ENCODE peak calls at places on chromosomes 11 and 22, in five cellular contexts. One of them, this sample, is unnamed. For H3K36me3, the result is how much of the 10 kb centered on the place peaks cover.

GRCh38 chr11:13463779-13464290 is 813 bp upstream of the BTBD10 start:
- DNase-seq in heart left ventricle: no peak
- DNase-seq in left ventricle myocardium inferior: no peak
- DNase-seq in Caco-2: peak
- DNase-seq in IMR-90: no peak
- DNase-seq in this sample: no peak

GRCh38 chr22:48439560-48440135 is 1388.0 kb downstream of the BRD1 start:
- DNase-seq in IMR-90: no peak
- DNase-seq in heart left ventricle: no peak
- DNase-seq in left ventricle myocardium inferior: no peak
- DNase-seq in Caco-2: no peak
- DNase-seq in this sample: no peak

GRCh38 chr11:63911876-63912275 is 5.1 kb downstream of the RCOR2 start:
- DNase-seq in left ventricle myocardium inferior: no peak
- DNase-seq in Caco-2: no peak
- DNase-seq in heart left ventricle: no peak
- DNase-seq in IMR-90: no peak
- DNase-seq in this sample: no peak

GRCh38 chr11:19766810-19767209 is 54.2 kb downstream of the NAV2 start:
- DNase-seq in IMR-90: peak
- DNase-seq in heart left ventricle: no peak
- DNase-seq in Caco-2: no peak
- DNase-seq in left ventricle myocardium inferior: no peak
- DNase-seq in this sample: no peak

GRCh38 chr11:16982256-16982671 is 31.9 kb downstream of the PLEKHA7 start:
- DNase-seq in Caco-2: no peak
- DNase-seq in IMR-90: no peak
- DNase-seq in heart left ventricle: no peak
- DNase-seq in left ventricle myocardium inferior: no peak
- DNase-seq in this sample: no peak

GRCh38 chr22:20885557-20886323 is 26.9 kb downstream of the SNAP29 start:
- DNase-seq in Caco-2: peak
- DNase-seq in IMR-90: peak
- DNase-seq in heart left ventricle: peak
- DNase-seq in left ventricle myocardium inferior: peak
- DNase-seq in this sample: peak

GRCh38 chr11:133162228-133162627 is 370.1 kb downstream of the OPCML start:
- DNase-seq in IMR-90: no peak
- DNase-seq in heart left ventricle: no peak
- DNase-seq in Caco-2: no peak
- DNase-seq in left ventricle myocardium inferior: no peak
- DNase-seq in this sample: no peak

GRCh38 chr11:46363455-46363920 is 16.2 kb downstream of the DGKZ start:
- DNase-seq in Caco-2: no peak
- DNase-seq in left ventricle myocardium inferior: peak
- DNase-seq in heart left ventricle: peak
- DNase-seq in IMR-90: peak
- DNase-seq in this sample: peak

GRCh38 chr11:119472186-119472855 is 49.3 kb upstream of the THY1 start:
- DNase-seq in heart left ventricle: no peak
- DNase-seq in Caco-2: peak
- DNase-seq in IMR-90: peak
- DNase-seq in left ventricle myocardium inferior: no peak
- DNase-seq in this sample: no peak

GRCh38 chr11:102467080-102467708 is 14.6 kb upstream of the TMEM123 start:
- DNase-seq in heart left ventricle: no peak
- DNase-seq in left ventricle myocardium inferior: no peak
- DNase-seq in IMR-90: no peak
- DNase-seq in Caco-2: no peak
- DNase-seq in this sample: no peak

GRCh38 chr11:3109921-3110706 is 52.9 kb upstream of the CARS1 start:
- DNase-seq in left ventricle myocardium inferior: no peak
- DNase-seq in Caco-2: peak
- DNase-seq in IMR-90: no peak
- DNase-seq in heart left ventricle: peak
- DNase-seq in this sample: no peak

GRCh38 chr11:103806130-103806900 is 230.1 kb upstream of the DDI1 start:
- DNase-seq in heart left ventricle: no peak
- DNase-seq in IMR-90: peak
- DNase-seq in left ventricle myocardium inferior: no peak
- DNase-seq in Caco-2: no peak
- DNase-seq in this sample: peak

GRCh38 chr11:123690490-123690889 is 36.1 kb upstream of the SCN3B start:
- DNase-seq in left ventricle myocardium inferior: no peak
- DNase-seq in heart left ventricle: no peak
- DNase-seq in IMR-90: peak
- DNase-seq in Caco-2: no peak
- DNase-seq in this sample: no peak

GRCh38 chr22:49013707-49014106 is 814.0 kb downstream of the BRD1 start:
- DNase-seq in Caco-2: no peak
- DNase-seq in IMR-90: no peak
- DNase-seq in heart left ventricle: no peak
- DNase-seq in left ventricle myocardium inferior: no peak
- DNase-seq in this sample: no peak

GRCh38 chr11:66420671-66421476 is at the start of gene NPAS4:
- DNase-seq in IMR-90: no peak
- DNase-seq in heart left ventricle: no peak
- DNase-seq in left ventricle myocardium inferior: no peak
- DNase-seq in Caco-2: no peak
- DNase-seq in this sample: no peak

GRCh38 chr11:9665749-9666148 is 1.9 kb downstream of the SWAP70 start:
- DNase-seq in heart left ventricle: no peak
- DNase-seq in IMR-90: no peak
- DNase-seq in left ventricle myocardium inferior: no peak
- DNase-seq in Caco-2: no peak
- DNase-seq in this sample: no peak

GRCh38 chr11:35144811-35145210 is 5.8 kb downstream of the CD44 start:
- DNase-seq in left ventricle myocardium inferior: no peak
- DNase-seq in heart left ventricle: no peak
- DNase-seq in Caco-2: no peak
- DNase-seq in IMR-90: peak
- DNase-seq in this sample: no peak
- H3K36me3 ChIP-seq in left ventricle myocardium inferior: under half
- H3K36me3 ChIP-seq in heart left ventricle: under half
- H3K36me3 ChIP-seq in Caco-2: under half
- H3K36me3 ChIP-seq in IMR-90: under half
- H3K36me3 ChIP-seq in this sample: under half

GRCh38 chr22:19139974-19140373 is 4.5 kb downstream of the ESS2 start:
- DNase-seq in IMR-90: no peak
- DNase-seq in Caco-2: no peak
- DNase-seq in left ventricle myocardium inferior: no peak
- DNase-seq in heart left ventricle: no peak
- DNase-seq in this sample: no peak
- H3K36me3 ChIP-seq in IMR-90: half or more
- H3K36me3 ChIP-seq in Caco-2: under half
- H3K36me3 ChIP-seq in left ventricle myocardium inferior: half or more
- H3K36me3 ChIP-seq in heart left ventricle: half or more
- H3K36me3 ChIP-seq in this sample: half or more

DNA sequence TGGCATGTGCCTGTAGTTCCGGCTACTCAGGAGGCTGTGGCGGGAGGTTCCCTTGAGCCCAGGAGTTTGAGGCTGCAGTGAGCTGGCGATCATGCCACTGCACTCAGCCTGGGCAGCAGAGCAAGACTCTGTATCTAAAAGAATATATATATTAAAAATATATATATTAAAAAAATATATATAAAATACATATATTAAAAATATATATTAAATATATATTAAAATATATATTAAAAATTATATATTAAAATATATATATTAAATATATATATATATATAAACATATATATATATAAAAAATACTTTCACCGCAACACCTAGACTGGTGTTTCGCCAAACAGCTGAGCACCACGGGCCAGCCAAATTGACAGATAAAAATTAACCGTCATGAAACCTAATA is 8.8 kb downstream of the TTC38 start:
- DNase-seq in heart left ventricle: no peak
- DNase-seq in IMR-90: no peak
- DNase-seq in left ventricle myocardium inferior: no peak
- DNase-seq in Caco-2: no peak
- DNase-seq in this sample: no peak
- H3K36me3 ChIP-seq in heart left ventricle: half or more
- H3K36me3 ChIP-seq in IMR-90: half or more
- H3K36me3 ChIP-seq in left ventricle myocardium inferior: half or more
- H3K36me3 ChIP-seq in Caco-2: under half
- H3K36me3 ChIP-seq in this sample: under half

GRCh38 chr22:42800731-42801536 is 56.1 kb downstream of the ARFGAP3 start:
- DNase-seq in Caco-2: no peak
- DNase-seq in left ventricle myocardium inferior: no peak
- DNase-seq in IMR-90: no peak
- DNase-seq in heart left ventricle: no peak
- DNase-seq in this sample: no peak
- H3K36me3 ChIP-seq in Caco-2: under half
- H3K36me3 ChIP-seq in left ventricle myocardium inferior: half or more
- H3K36me3 ChIP-seq in IMR-90: half or more
- H3K36me3 ChIP-seq in heart left ventricle: half or more
- H3K36me3 ChIP-seq in this sample: under half

GRCh38 chr11:83158965-83159900 is 2.3 kb downstream of the PCF11 start:
- DNase-seq in IMR-90: no peak
- DNase-seq in left ventricle myocardium inferior: no peak
- DNase-seq in Caco-2: no peak
- DNase-seq in heart left ventricle: no peak
- DNase-seq in this sample: no peak

GRCh38 chr11:83156996-83157754 is at the start of gene PCF11:
- DNase-seq in heart left ventricle: no peak
- DNase-seq in IMR-90: no peak
- DNase-seq in Caco-2: no peak
- DNase-seq in left ventricle myocardium inferior: peak
- DNase-seq in this sample: no peak

GRCh38 chr11:83158474-83158786 is 1.5 kb downstream of the PCF11 start:
- DNase-seq in IMR-90: no peak
- DNase-seq in Caco-2: no peak
- DNase-seq in heart left ventricle: no peak
- DNase-seq in left ventricle myocardium inferior: no peak
- DNase-seq in this sample: no peak

GRCh38 chr11:83156150-83156995 is 558 bp upstream of the PCF11 start:
- DNase-seq in IMR-90: peak
- DNase-seq in heart left ventricle: peak
- DNase-seq in Caco-2: peak
- DNase-seq in left ventricle myocardium inferior: no peak
- DNase-seq in this sample: peak

GRCh38 chr11:83157755-83158473 is 983 bp downstream of the PCF11 start:
- DNase-seq in heart left ventricle: peak
- DNase-seq in IMR-90: peak
- DNase-seq in Caco-2: peak
- DNase-seq in left ventricle myocardium inferior: peak
- DNase-seq in this sample: peak
- H3K36me3 ChIP-seq in heart left ventricle: under half
- H3K36me3 ChIP-seq in IMR-90: under half
- H3K36me3 ChIP-seq in Caco-2: under half
- H3K36me3 ChIP-seq in left ventricle myocardium inferior: under half
- H3K36me3 ChIP-seq in this sample: under half

GRCh38 chr22:24588756-24589481 is 4.0 kb downstream of the LRRC75B start:
- DNase-seq in left ventricle myocardium inferior: no peak
- DNase-seq in IMR-90: no peak
- DNase-seq in heart left ventricle: no peak
- DNase-seq in Caco-2: no peak
- DNase-seq in this sample: no peak

GRCh38 chr22:24590596-24591173 is 2.2 kb downstream of the LRRC75B start:
- DNase-seq in left ventricle myocardium inferior: no peak
- DNase-seq in IMR-90: no peak
- DNase-seq in Caco-2: no peak
- DNase-seq in heart left ventricle: no peak
- DNase-seq in this sample: no peak

GRCh38 chr22:24587948-24588347 is 4.9 kb downstream of the LRRC75B start:
- DNase-seq in Caco-2: no peak
- DNase-seq in heart left ventricle: no peak
- DNase-seq in left ventricle myocardium inferior: no peak
- DNase-seq in IMR-90: no peak
- DNase-seq in this sample: no peak

GRCh38 chr22:24588370-24588755 is 4.5 kb downstream of the LRRC75B start:
- DNase-seq in IMR-90: no peak
- DNase-seq in heart left ventricle: no peak
- DNase-seq in left ventricle myocardium inferior: no peak
- DNase-seq in Caco-2: no peak
- DNase-seq in this sample: peak

GRCh38 chr22:24589518-24590030 is 3.3 kb downstream of the LRRC75B start:
- DNase-seq in Caco-2: no peak
- DNase-seq in heart left ventricle: no peak
- DNase-seq in IMR-90: no peak
- DNase-seq in left ventricle myocardium inferior: no peak
- DNase-seq in this sample: no peak
- H3K36me3 ChIP-seq in Caco-2: under half
- H3K36me3 ChIP-seq in heart left ventricle: under half
- H3K36me3 ChIP-seq in IMR-90: under half
- H3K36me3 ChIP-seq in left ventricle myocardium inferior: under half
- H3K36me3 ChIP-seq in this sample: under half

This sample was measured in heart right ventricle.